ENCODE peak calls at places on chromosomes 5 and 9, in six cellular contexts. P, S, E, Y, J and O are unnamed samples.

GRCh38 chr9:98785333-98785933 is 10.9 kb downstream of the ANKS6 start:
- DNase-seq in S (no peak), E (no peak), Y (no peak), J (no peak), P (no peak), O (no peak)

GRCh38 chr9:134366223-134367031 is 40.2 kb downstream of the RXRA start:
- DNase-seq in P (peak; percentile 93), S (peak; percentile 94), E (peak; percentile 88), Y (peak; percentile 76), J (no peak), O (peak; percentile 94)

GRCh38 chr5:67300321-67300720 is 103.7 kb upstream of the CD180 start:
- DNase-seq in P (no peak), Y (no peak), S (no peak), J (no peak), E (no peak), O (no peak)

GRCh38 chr9:114156658-114157421 is 1.5 kb downstream of the COL27A1 start:
- DNase-seq in J (no peak), Y (peak; percentile 88), S (peak; percentile 53), P (peak; percentile 64), E (peak; percentile 89), O (peak; percentile 77)

GRCh38 chr9:106019017-106019692 is 324.8 kb downstream of the TMEM38B start:
- DNase-seq in Y (no peak), J (no peak), P (no peak), S (no peak), E (no peak), O (no peak)

GRCh38 chr5:104800440-104801048 is 1238.0 kb upstream of the NUDT12 start:
- DNase-seq in P (no peak), Y (no peak), S (no peak), J (no peak), E (no peak), O (no peak)

GRCh38 chr9:35923927-35924763 is 14.9 kb downstream of the SPAAR start:
- DNase-seq in Y (peak; percentile 98), S (peak; percentile 30), P (no peak), J (no peak), E (peak; percentile 95), O (no peak)

GRCh38 chr5:141878186-141878770 is at the start of gene PCDH1:
- DNase-seq in Y (peak; percentile 42), E (peak; percentile 59), J (peak; percentile 32), S (no peak), P (no peak), O (peak; percentile 77)

GRCh38 chr9:126934441-126934840 is 19.9 kb downstream of the RALGPS1 start:
- DNase-seq in P (no peak), E (no peak), J (no peak), Y (no peak), S (no peak), O (no peak)

GRCh38 chr9:77877976-77878375 is 153.6 kb downstream of the GNAQ start:
- DNase-seq in S (no peak), J (no peak), Y (no peak), P (no peak), E (no peak), O (no peak)

GRCh38 chr5:176817864-176818377 is 7.6 kb downstream of the UNC5A start:
- DNase-seq in E (peak; percentile 27), J (no peak), Y (no peak), P (no peak), S (no peak), O (no peak)

GRCh38 chr9:3809724-3810123 is 283.9 kb upstream of the RFX3 start:
- DNase-seq in S (no peak), P (no peak), E (no peak), J (no peak), Y (peak; percentile 25), O (no peak)

GRCh38 chr9:89428901-89429890 is 68.7 kb downstream of the SEMA4D start:
- DNase-seq in Y (no peak), S (no peak), E (no peak), J (peak; percentile 73), P (no peak), O (no peak)

DNA sequence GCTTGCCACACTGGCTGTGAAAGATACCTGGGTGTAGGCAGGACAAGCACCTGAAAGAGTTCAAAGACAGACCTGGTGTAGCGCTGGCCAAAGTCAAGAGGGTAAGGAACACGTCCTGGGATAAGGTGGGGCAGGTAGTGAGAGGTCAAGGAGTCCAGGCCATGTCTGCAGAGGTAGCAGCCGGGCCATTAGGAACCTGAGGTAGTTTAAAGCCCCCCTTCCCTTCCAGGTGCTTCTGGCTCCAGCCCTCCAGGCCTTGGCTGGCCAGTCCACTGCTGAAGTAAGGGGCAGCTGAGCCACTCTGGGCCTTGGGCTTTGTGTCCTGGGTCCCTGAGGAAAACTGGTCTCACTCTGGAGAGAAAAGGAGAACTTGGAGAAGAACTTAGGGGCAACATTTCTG is 13.9 kb upstream of the NR5A1 start:
- DNase-seq in P (no peak), Y (no peak), E (no peak), S (no peak), J (no peak), O (no peak)
- H3K27ac ChIP-seq in P (no peak overlapping the region), Y (no peak overlapping the region), E (no peak overlapping the region), S (no peak overlapping the region), J (no peak overlapping the region), O (no peak overlapping the region)

GRCh38 chr5:168446987-168447386 is 39.3 kb upstream of the RARS1 start:
- DNase-seq in Y (no peak), J (no peak), E (no peak), S (no peak), P (no peak), O (no peak)
- H3K27ac ChIP-seq in Y (no peak overlapping the region), J (no peak overlapping the region), E (no peak overlapping the region), S (no peak overlapping the region), P (no peak overlapping the region), O (no peak overlapping the region)

DNA sequence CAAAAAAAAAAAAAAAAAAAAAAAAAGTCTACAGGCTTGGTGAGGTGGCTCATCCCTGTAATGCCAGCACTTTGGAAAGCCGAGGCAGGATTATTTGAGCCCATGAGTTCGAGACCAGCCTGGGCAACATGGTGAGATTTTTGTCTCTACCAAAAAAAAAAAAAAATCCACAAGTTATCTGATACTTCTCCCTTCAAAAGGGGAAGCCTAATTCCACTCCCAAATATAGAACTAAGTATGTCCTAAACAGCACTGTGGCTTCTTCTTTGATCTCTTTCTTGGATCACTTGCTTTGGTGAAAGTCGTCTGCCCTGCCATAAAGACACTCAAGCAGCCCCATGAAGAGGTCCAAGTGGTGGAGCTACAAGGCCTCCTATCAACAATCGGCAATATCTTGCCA is 18.8 kb upstream of the STING1 start:
- DNase-seq in Y (no peak), J (no peak), E (no peak), P (no peak), S (no peak), O (no peak)
- H3K27ac ChIP-seq in Y (no peak overlapping the region), J (no peak overlapping the region), E (no peak overlapping the region), P (no peak overlapping the region), S (no peak overlapping the region), O (no peak overlapping the region)

DNA sequence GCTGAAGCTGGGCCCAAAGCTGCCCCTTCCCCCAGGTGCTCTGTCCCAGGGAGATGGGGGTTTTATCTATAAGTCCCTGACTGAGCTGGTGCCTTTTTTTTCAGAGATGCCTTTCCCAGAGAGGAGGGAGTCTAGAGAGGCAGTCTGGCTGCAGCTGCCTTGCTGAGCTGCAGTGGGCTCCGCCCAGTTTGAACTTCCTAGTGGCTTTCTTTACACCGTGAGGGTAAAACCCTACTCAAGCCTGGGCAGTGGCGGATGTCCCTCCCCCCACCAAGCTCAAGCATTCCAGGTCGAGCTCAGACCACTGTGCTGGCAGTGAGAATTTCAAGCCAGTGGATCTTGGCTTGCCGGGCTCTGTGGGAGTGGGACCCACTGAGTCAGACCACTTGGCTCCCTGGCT is 41.3 kb downstream of the CAVIN4 start:
- DNase-seq in P (no peak), E (no peak), J (no peak), Y (no peak), S (no peak), O (no peak)
- H3K27ac ChIP-seq in P (no peak overlapping the region), E (no peak overlapping the region), J (no peak overlapping the region), Y (no peak overlapping the region), S (no peak overlapping the region), O (no peak overlapping the region)

GRCh38 chr5:1182633-1183423 is 18.6 kb upstream of the SLC6A19 start:
- DNase-seq in E (no peak), S (peak; percentile 4), J (no peak), P (peak; percentile 38), Y (no peak), O (no peak)

GRCh38 chr5:1181451-1182359 is 19.7 kb upstream of the SLC6A19 start:
- DNase-seq in E (no peak), S (peak; percentile 10), Y (no peak), P (peak; percentile 24), J (no peak), O (no peak)

GRCh38 chr5:1183424-1184162 is 17.8 kb upstream of the SLC6A19 start:
- DNase-seq in Y (no peak), P (peak; percentile 45), J (no peak), E (no peak), S (peak; percentile 12), O (no peak)

GRCh38 chr5:1180841-1181271 is 20.5 kb upstream of the SLC6A19 start:
- DNase-seq in J (no peak), Y (no peak), S (peak; percentile 5), E (no peak), P (peak; percentile 29), O (no peak)

GRCh38 chr5:1182360-1182632 is 19.1 kb upstream of the SLC6A19 start:
- DNase-seq in S (peak; percentile 4), P (no peak), J (no peak), E (no peak), Y (no peak), O (no peak)
- H3K27ac ChIP-seq in S (no peak overlapping the region), P (no peak overlapping the region), J (no peak overlapping the region), E (peak overlapping the region; percentile 94), Y (no peak overlapping the region), O (no peak overlapping the region)

GRCh38 chr9:107307331-107307730 is 24.3 kb downstream of the RAD23B start:
- DNase-seq in E (no peak), P (no peak), J (no peak), Y (no peak), S (no peak), O (no peak)
- H3K27ac ChIP-seq in E (peak overlapping the region; percentile 12), P (no peak overlapping the region), J (no peak overlapping the region), Y (peak overlapping the region; percentile 5), S (peak overlapping the region; percentile 41), O (no peak overlapping the region)

GRCh38 chr9:20562051-20562450 is 60.2 kb downstream of the MLLT3 start:
- DNase-seq in Y (no peak), J (no peak), E (no peak), S (no peak), P (no peak), O (no peak)
- H3K27ac ChIP-seq in Y (no peak overlapping the region), J (no peak overlapping the region), E (no peak overlapping the region), S (no peak overlapping the region), P (no peak overlapping the region), O (no peak overlapping the region)